ENCODE peak calls at places on chromosomes 6 and 20, in four cellular contexts. L is body of pancreas, V is sigmoid colon, D is PC-3. R is an unnamed sample. For H3K27me3, the result is how much of the 10 kb centered on the place peaks cover.

GRCh38 chr6:39100358-39100757 is 14.6 kb downstream of the SAYSD1 start:
- DNase-seq in L (no peak), V (no peak), D (no peak), R (no peak)

GRCh38 chr6:170174124-170174770 is 116.6 kb downstream of the DLL1 start:
- DNase-seq in L (peak), V (peak), D (no peak), R (no peak)

GRCh38 chr6:47168176-47168575 is 126.0 kb upstream of the ADGRF1 start:
- DNase-seq in L (no peak), V (no peak), D (peak), R (peak)

GRCh38 chr20:49386848-49387605 is 95.4 kb downstream of the KCNB1 start:
- DNase-seq in L (peak), V (peak), D (no peak), R (no peak)

GRCh38 chr6:163381118-163381751 is 33.3 kb upstream of the QKI start:
- DNase-seq in L (no peak), V (no peak), D (no peak), R (no peak)

GRCh38 chr20:23257848-23258746 is 92.5 kb upstream of the NXT1 start:
- DNase-seq in L (peak), V (no peak), D (peak), R (peak)

GRCh38 chr6:159788757-159789376 is 535 bp downstream of the TCP1 start:
- DNase-seq in L (peak), V (peak), D (peak), R (peak)

GRCh38 chr20:9068232-9068781 is 580 bp upstream of the PLCB4 start:
- DNase-seq in L (peak), V (peak), D (peak), R (peak)

GRCh38 chr20:58639182-58640146 is 11.6 kb upstream of the STX16 start:
- DNase-seq in L (no peak), V (peak), D (no peak), R (no peak)

GRCh38 chr6:147567141-147567805 is 58.8 kb downstream of the SAMD5 start:
- DNase-seq in L (no peak), V (no peak), D (no peak), R (peak)

GRCh38 chr20:56788671-56789610 is 159.8 kb downstream of the TFAP2C start:
- DNase-seq in L (no peak), V (no peak), D (peak), R (no peak)

GRCh38 chr20:29299811-29300578 is 1957.5 kb upstream of the DEFB115 start:
- DNase-seq in L (no peak), V (peak), D (no peak), R (no peak)

GRCh38 chr6:153208706-153209105 is 77.6 kb upstream of the RGS17 start:
- DNase-seq in L (no peak), V (no peak), D (no peak), R (no peak)

GRCh38 chr20:49905415-49906091 is 9.8 kb downstream of the SPATA2 start:
- DNase-seq in L (no peak), V (peak), D (no peak), R (no peak)

GRCh38 chr20:35327074-35327976 is 35.1 kb upstream of the FAM83C start:
- DNase-seq in L (no peak), V (no peak), D (peak), R (no peak)

GRCh38 chr20:48205786-48206185 is 420.5 kb upstream of the SULF2 start:
- DNase-seq in L (no peak), V (no peak), D (no peak), R (no peak)

GRCh38 chr6:33885121-33886057 is 81.6 kb upstream of the MLN start:
- DNase-seq in L (no peak), V (no peak), D (peak), R (peak)

GRCh38 chr6:143529095-143529494 is 17.6 kb upstream of the FUCA2 start:
- DNase-seq in L (no peak), V (no peak), D (peak), R (peak)

GRCh38 chr6:100774681-100775080 is 106.4 kb downstream of the ASCC3 start:
- DNase-seq in L (no peak), V (no peak), D (peak), R (peak)

GRCh38 chr6:16318538-16318937 is 80.2 kb downstream of the GMPR start:
- DNase-seq in L (no peak), V (no peak), D (peak), R (peak)

GRCh38 chr6:33392168-33392947 is 735 bp downstream of the KIFC1 start:
- DNase-seq in L (no peak), V (no peak), D (peak), R (peak)

GRCh38 chr6:16126881-16127280 is 2.0 kb upstream of the MYLIP start:
- DNase-seq in L (no peak), V (no peak), D (no peak), R (no peak)

GRCh38 chr6:18613511-18613910 is 226.4 kb downstream of the RNF144B start:
- DNase-seq in L (no peak), V (no peak), D (no peak), R (no peak)

GRCh38 chr6:36809933-36810844 is 29.1 kb downstream of the CPNE5 start:
- DNase-seq in L (no peak), V (no peak), D (no peak), R (no peak)

GRCh38 chr6:44542401-44543116 is 155.1 kb downstream of the CDC5L start:
- DNase-seq in L (no peak), V (no peak), D (no peak), R (peak)

GRCh38 chr6:1130692-1131091 is 181.2 kb upstream of the FOXQ1 start:
- DNase-seq in L (no peak), V (no peak), D (no peak), R (no peak)

GRCh38 chr6:13611715-13612114 is 3.4 kb upstream of the NOL7 start:
- DNase-seq in L (no peak), V (no peak), D (no peak), R (no peak)

GRCh38 chr6:971981-972640 is 279.2 kb upstream of the EXOC2 start:
- DNase-seq in L (no peak), V (no peak), D (no peak), R (peak)

GRCh38 chr6:114364295-114364694 is 21.5 kb upstream of the HS3ST5 start:
- DNase-seq in L (no peak), V (no peak), D (peak), R (peak)

GRCh38 chr20:32127347-32127746 is 17.8 kb downstream of the TM9SF4 start:
- DNase-seq in L (no peak), V (no peak), D (no peak), R (no peak)

GRCh38 chr20:35870541-35871307 is 83.6 kb downstream of the SCAND1 start:
- DNase-seq in L (no peak), V (no peak), D (no peak), R (peak)

GRCh38 chr6:130615816-130616215 is 211.4 kb upstream of the SMLR1 start:
- DNase-seq in L (no peak), V (no peak), D (no peak), R (no peak)

GRCh38 chr6:42453649-42454427 is 2.1 kb upstream of the TRERF1 start:
- DNase-seq in L (peak), V (peak), D (no peak), R (peak)

GRCh38 chr20:4216142-4216735 is 200.9 kb upstream of the RNF24 start:
- DNase-seq in L (no peak), V (peak), D (no peak), R (peak)

GRCh38 chr20:2084703-2085102 is 16.9 kb upstream of the STK35 start:
- DNase-seq in L (no peak), V (no peak), D (no peak), R (peak)

GRCh38 chr6:89997456-89998445 is 103.5 kb downstream of the GJA10 start:
- DNase-seq in L (peak), V (no peak), D (no peak), R (peak)

GRCh38 chr20:6178537-6178936 is 55.7 kb upstream of the FERMT1 start:
- DNase-seq in L (no peak), V (no peak), D (peak), R (peak)

GRCh38 chr20:62999580-62999979 is 7.2 kb downstream of the BHLHE23 start:
- DNase-seq in L (no peak), V (no peak), D (no peak), R (no peak)
- H3K27me3 ChIP-seq in L (under half), V (half or more), D (under half), R (half or more)

GRCh38 chr6:165664553-165665383 is 1.7 kb upstream of the PDE10A start:
- DNase-seq in L (no peak), V (no peak), D (no peak), R (peak)
- H3K27me3 ChIP-seq in L (under half), V (half or more), D (half or more), R (under half)

GRCh38 chr20:46004187-46004586 is 4.5 kb upstream of the MMP9 start:
- DNase-seq in L (no peak), V (no peak), D (no peak), R (no peak)

GRCh38 chr20:46001498-46001897 is 7.2 kb upstream of the MMP9 start:
- DNase-seq in L (no peak), V (peak), D (no peak), R (no peak)

GRCh38 chr20:45999908-46000570 is 8.7 kb upstream of the MMP9 start:
- DNase-seq in L (no peak), V (peak), D (no peak), R (no peak)

GRCh38 chr20:46000571-46001145 is 8.1 kb upstream of the MMP9 start:
- DNase-seq in L (no peak), V (peak), D (no peak), R (peak)

DNA sequence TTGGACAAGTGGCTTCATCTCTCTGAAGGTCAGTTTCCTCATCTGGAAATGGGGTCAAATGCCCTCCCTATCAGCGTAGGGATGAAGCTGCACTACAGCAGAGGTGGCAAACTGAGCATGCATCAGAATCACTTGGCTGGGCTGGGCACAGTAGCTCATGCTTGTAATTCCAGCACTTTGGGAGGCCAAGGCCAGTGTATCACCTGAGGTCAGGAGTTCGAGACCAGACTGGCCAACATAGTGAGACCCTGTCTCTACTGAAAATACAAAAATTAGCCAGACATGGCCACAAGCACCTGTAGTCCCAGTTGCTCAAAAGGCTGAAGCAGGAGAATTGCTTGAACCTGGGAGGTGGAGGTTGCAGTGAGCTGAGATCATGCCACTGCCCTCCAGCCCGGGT is 6.7 kb upstream of the MMP9 start:
- DNase-seq in L (no peak), V (peak), D (no peak), R (no peak)
- H3K27me3 ChIP-seq in L (under half), V (half or more), D (under half), R (half or more)

GRCh38 chr20:63127700-63128364 is 88.1 kb downstream of the YTHDF1 start:
- DNase-seq in L (no peak), V (peak), D (no peak), R (no peak)

GRCh38 chr20:63126876-63127699 is 88.8 kb downstream of the YTHDF1 start:
- DNase-seq in L (no peak), V (peak), D (no peak), R (no peak)

GRCh38 chr20:63128956-63129355 is 87.0 kb downstream of the YTHDF1 start:
- DNase-seq in L (peak), V (peak), D (no peak), R (no peak)

GRCh38 chr20:63129376-63129965 is 86.5 kb downstream of the YTHDF1 start:
- DNase-seq in L (no peak), V (peak), D (peak), R (no peak)

GRCh38 chr20:63128367-63128766 is 87.6 kb downstream of the YTHDF1 start:
- DNase-seq in L (peak), V (peak), D (no peak), R (no peak)
- H3K27me3 ChIP-seq in L (under half), V (half or more), D (under half), R (half or more)

DNA sequence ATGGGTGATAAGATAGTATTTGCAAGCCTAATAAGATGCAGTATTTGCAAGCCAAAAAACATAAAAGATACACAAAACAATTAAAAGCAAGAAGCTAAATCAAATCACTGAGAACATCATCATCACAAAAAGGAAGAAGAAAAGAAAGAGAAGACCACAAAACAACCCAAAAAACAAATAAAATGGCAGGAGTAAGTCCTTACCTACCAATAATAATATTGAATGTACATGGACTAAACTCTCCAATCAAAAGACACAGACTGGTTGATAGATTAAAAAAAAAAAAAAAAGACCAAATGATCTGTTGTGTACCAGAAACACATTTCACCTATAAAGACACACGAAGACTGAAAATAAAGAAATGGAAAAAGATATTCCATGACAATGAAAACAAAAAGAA is 37.7 kb downstream of the ECHDC1 start:
- DNase-seq in L (no peak), V (no peak), D (no peak), R (no peak)
- H3K27me3 ChIP-seq in L (under half), V (under half), D (under half), R (under half)

GRCh38 chr6:135088232-135088760 is 33.7 kb upstream of the HBS1L start:
- DNase-seq in L (no peak), V (no peak), D (no peak), R (no peak)
- H3K27me3 ChIP-seq in L (under half), V (under half), D (under half), R (under half)

R was measured in adipocyte.